ENCODE peak calls at places on chromosomes 6 and 20, in nine cellular contexts. V is AG04450, Y is uterus, X is lower lobe of right lung, D is dorsolateral prefrontal cortex, S is endothelial cell of umbilical vein, F is hepatocyte, P is prostate gland, G is ascending aorta. E is an unnamed sample. For H3K27me3, the result is how much of the 10 kb centered on the place peaks cover.

GRCh38 chr20:8454137-8454712 is 322.2 kb downstream of the PLCB1 start:
- DNase-seq in V (peak), Y (no peak), X (no peak), D (no peak), S (peak), F (peak), P (no peak), G (no peak), E (peak)

GRCh38 chr6:150315626-150316025 is 53.2 kb upstream of the IYD start:
- DNase-seq in V (no peak), Y (no peak), X (no peak), D (no peak), S (no peak), F (no peak), P (no peak), G (no peak), E (no peak)

GRCh38 chr6:29933955-29934354 is 8.4 kb upstream of the HLA-A start:
- DNase-seq in V (no peak), Y (no peak), X (no peak), D (no peak), S (no peak), F (no peak), P (no peak), G (no peak), E (no peak)

GRCh38 chr6:39568896-39569295 is 156.3 kb downstream of the KIF6 start:
- DNase-seq in V (no peak), Y (no peak), X (no peak), D (no peak), S (no peak), F (no peak), P (no peak), G (no peak), E (peak)

GRCh38 chr6:163756079-163756478 is 341.6 kb downstream of the QKI start:
- DNase-seq in V (no peak), Y (no peak), X (no peak), D (no peak), S (no peak), F (no peak), P (no peak), G (no peak), E (no peak)

GRCh38 chr6:27065183-27065582 is 182.3 kb upstream of the PRSS16 start:
- DNase-seq in V (no peak), Y (no peak), X (no peak), D (no peak), S (no peak), F (no peak), P (no peak), G (no peak), E (no peak)

GRCh38 chr6:30570760-30571084 is 520 bp upstream of the ABCF1 start:
- DNase-seq in V (no peak), Y (no peak), X (no peak), D (no peak), S (no peak), F (no peak), P (no peak), G (no peak), E (no peak)

GRCh38 chr6:56021943-56022342 is 146.6 kb upstream of the BMP5 start:
- DNase-seq in V (no peak), Y (no peak), X (no peak), D (no peak), S (no peak), F (no peak), P (no peak), G (no peak), E (no peak)

GRCh38 chr6:111173341-111173740 is 86.0 kb downstream of the SLC16A10 start:
- DNase-seq in V (no peak), Y (no peak), X (no peak), D (no peak), S (no peak), F (no peak), P (no peak), G (no peak), E (no peak)

GRCh38 chr20:51758978-51759544 is 9.1 kb downstream of the ATP9A start:
- DNase-seq in V (no peak), Y (no peak), X (no peak), D (peak), S (no peak), F (no peak), P (no peak), G (peak), E (no peak)

GRCh38 chr6:89951574-89952360 is 57.5 kb downstream of the GJA10 start:
- DNase-seq in V (no peak), Y (no peak), X (no peak), D (peak), S (no peak), F (peak), P (no peak), G (no peak), E (no peak)

GRCh38 chr6:121354764-121355163 is 20.5 kb upstream of the TBC1D32 start:
- DNase-seq in V (no peak), Y (no peak), X (no peak), D (no peak), S (no peak), F (no peak), P (no peak), G (no peak), E (no peak)

GRCh38 chr20:32978009-32978335 is 26.3 kb downstream of the SUN5 start:
- DNase-seq in V (no peak), Y (no peak), X (no peak), D (no peak), S (no peak), F (no peak), P (no peak), G (no peak), E (no peak)

GRCh38 chr6:136446579-136447182 is 103.5 kb downstream of the MAP7 start:
- DNase-seq in V (peak), Y (no peak), X (no peak), D (no peak), S (no peak), F (no peak), P (no peak), G (no peak), E (peak)

GRCh38 chr6:91291071-91291470 is 704.2 kb upstream of the MAP3K7 start:
- DNase-seq in V (no peak), Y (no peak), X (no peak), D (no peak), S (no peak), F (no peak), P (no peak), G (no peak), E (no peak)

GRCh38 chr6:91288741-91289140 is 701.9 kb upstream of the MAP3K7 start:
- DNase-seq in V (no peak), Y (no peak), X (no peak), D (no peak), S (no peak), F (no peak), P (no peak), G (no peak), E (no peak)
- H3K27me3 ChIP-seq in V (under half), Y (under half), X (under half), D (under half), S (under half), F (under half), P (under half), G (under half), E (under half)

GRCh38 chr20:3273371-3273770 is 34.4 kb upstream of the SLC4A11 start:
- DNase-seq in V (no peak), Y (no peak), X (no peak), D (no peak), S (no peak), F (no peak), P (no peak), G (no peak), E (no peak)
- TF ChIP-seq CTCF in V (no peak), Y (no peak), X (no peak), D (no peak), S (no peak), F (no peak), P (no peak), G (no peak), E (no peak)

DNA sequence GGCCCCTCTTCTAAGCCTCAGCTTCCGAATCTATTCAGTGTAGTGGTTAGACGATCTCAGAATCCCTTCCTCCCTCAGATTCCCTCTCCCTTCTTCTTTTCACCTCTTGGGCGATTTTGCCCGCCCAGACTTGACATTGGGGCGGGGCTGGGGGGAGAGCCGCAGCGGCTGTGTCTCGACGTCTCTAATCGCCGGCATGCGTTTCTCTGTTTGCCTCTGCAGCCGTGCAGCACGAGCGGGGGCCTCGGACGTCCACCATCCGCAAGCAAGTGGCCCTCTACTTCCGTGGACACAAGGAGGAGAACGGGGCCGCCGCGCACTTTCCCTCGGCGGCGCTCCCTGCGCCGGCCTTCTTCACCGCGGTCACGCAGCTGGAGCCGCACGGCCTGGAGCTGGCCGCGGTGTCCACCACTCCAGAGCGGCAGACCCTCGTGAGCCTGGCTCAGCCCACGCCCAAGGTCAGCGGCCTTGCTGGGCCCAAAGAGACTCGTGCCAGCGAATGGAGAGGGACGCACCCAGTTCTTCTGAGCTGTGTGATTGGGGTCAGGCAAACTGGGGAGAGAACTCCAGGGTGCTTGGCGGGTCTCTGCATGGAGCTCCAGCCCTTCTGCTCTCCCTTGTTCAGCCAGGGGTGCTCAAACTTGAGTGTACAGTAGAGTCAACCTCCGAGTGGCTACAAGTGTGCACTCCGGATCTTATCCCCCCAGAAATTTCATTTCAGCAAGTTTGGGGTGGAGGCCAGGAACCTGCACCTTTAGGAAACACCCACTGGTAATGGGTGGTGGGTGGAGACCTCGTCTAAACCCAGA is 10.7 kb downstream of the NR2E1 start:
- DNase-seq in V (no peak), Y (no peak), X (no peak), D (no peak), S (no peak), F (no peak), P (no peak), G (peak), E (no peak)
- H3K27me3 ChIP-seq in V (half or more), Y (under half), X (half or more), D (under half), S (half or more), F (half or more), P (under half), G (under half), E (half or more)

GRCh38 chr6:53717571-53717970 is 52.0 kb upstream of the KLHL31 start:
- DNase-seq in V (no peak), Y (no peak), X (no peak), D (no peak), S (no peak), F (no peak), P (no peak), G (no peak), E (no peak)

GRCh38 chr6:53715434-53715833 is 49.9 kb upstream of the KLHL31 start:
- DNase-seq in V (no peak), Y (no peak), X (no peak), D (no peak), S (no peak), F (no peak), P (no peak), G (no peak), E (no peak)

GRCh38 chr6:53721766-53722165 is 56.2 kb upstream of the KLHL31 start:
- DNase-seq in V (no peak), Y (no peak), X (no peak), D (no peak), S (no peak), F (no peak), P (no peak), G (no peak), E (no peak)

GRCh38 chr6:53714888-53715287 is 49.3 kb upstream of the KLHL31 start:
- DNase-seq in V (no peak), Y (no peak), X (no peak), D (no peak), S (no peak), F (no peak), P (no peak), G (no peak), E (no peak)

GRCh38 chr6:53718597-53719460 is 53.3 kb upstream of the KLHL31 start:
- DNase-seq in V (peak), Y (peak), X (no peak), D (no peak), S (peak), F (peak), P (peak), G (peak), E (no peak)
- TF ChIP-seq CTCF in V (peak), Y (peak), X (peak), D (peak), S (peak), F (peak), P (peak), G (peak), E (peak)

GRCh38 chr20:46303176-46303956 is 4.9 kb downstream of the CDH22 start:
- DNase-seq in V (no peak), Y (no peak), X (no peak), D (no peak), S (no peak), F (no peak), P (no peak), G (no peak), E (no peak)

GRCh38 chr20:46304852-46305251 is 3.4 kb downstream of the CDH22 start:
- DNase-seq in V (no peak), Y (no peak), X (no peak), D (no peak), S (no peak), F (no peak), P (no peak), G (no peak), E (no peak)

GRCh38 chr20:46305331-46305972 is 2.8 kb downstream of the CDH22 start:
- DNase-seq in V (no peak), Y (no peak), X (no peak), D (no peak), S (no peak), F (no peak), P (peak), G (no peak), E (no peak)

GRCh38 chr20:46305973-46306360 is 2.3 kb downstream of the CDH22 start:
- DNase-seq in V (no peak), Y (no peak), X (no peak), D (no peak), S (no peak), F (no peak), P (no peak), G (no peak), E (no peak)

GRCh38 chr20:46304361-46304760 is 3.9 kb downstream of the CDH22 start:
- DNase-seq in V (no peak), Y (no peak), X (no peak), D (no peak), S (no peak), F (no peak), P (no peak), G (no peak), E (no peak)
- H3K27me3 ChIP-seq in V (under half), Y (under half), X (half or more), D (under half), S (under half), F (half or more), P (under half), G (under half), E (under half)

GRCh38 chr6:159842035-159842434 is 42.0 kb downstream of the PNLDC1 start:
- DNase-seq in V (no peak), Y (no peak), X (no peak), D (no peak), S (no peak), F (no peak), P (no peak), G (no peak), E (no peak)
- TF ChIP-seq CTCF in V (peak), Y (peak), X (peak), D (no peak), S (peak), F (no peak), P (no peak), G (no peak), E (peak)

DNA sequence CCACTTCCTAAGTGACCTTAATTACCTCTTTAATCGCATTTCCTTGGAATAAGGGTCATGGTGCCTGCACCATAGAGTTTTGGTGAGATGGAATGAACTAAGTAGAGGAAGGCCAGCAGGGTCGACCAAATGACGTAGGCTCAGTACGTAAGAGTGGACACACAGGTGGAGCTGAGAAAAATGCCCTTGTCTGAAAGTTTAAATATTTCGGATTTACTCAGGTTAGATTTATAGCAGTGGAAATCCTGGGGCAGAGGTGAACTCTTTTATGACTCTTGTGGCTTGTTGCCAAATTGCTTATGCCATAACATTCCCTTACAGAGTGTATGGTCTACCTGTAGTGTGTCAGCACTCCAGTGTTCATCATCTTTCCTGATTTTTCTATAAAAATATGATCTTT is 23.6 kb upstream of the BTBD3 start:
- DNase-seq in V (no peak), Y (no peak), X (no peak), D (no peak), S (peak), F (peak), P (no peak), G (no peak), E (no peak)
- H3K27me3 ChIP-seq in V (under half), Y (under half), X (under half), D (under half), S (under half), F (under half), P (under half), G (under half), E (under half)

E was measured in BJ.